ENCODE peak calls at places on chromosomes 16 and 17, in nine cellular contexts. G is activated T-cell treated with anti-CD3 and anti-CD28 coated beads for 24 hours; E is stimulated activated CD4-positive, alpha-beta T cell treated with anti-CD3 and anti-CD28 coated beads, TNF-alpha, amount 100 ng/mL, for 1 hour; Z is HFFc6; L is left cardiac atrium; I is activated CD8-positive, alpha-beta T cell treated with anti-CD3 and anti-CD28 coated beads, Interleukin-2, amount 10 ng/mL, durations not matched to agents 7 days and 5 days; O is T-cell; J is thoracic aorta; R is HCEC 1CT. M is an unnamed sample.

GRCh38 chr17:18248300-18248731 is 10.2 kb downstream of the FLII start:
- DNase-seq in G (peak; percentile 55), E (peak; percentile 34), Z (peak; percentile 69), L (peak; percentile 71), I (peak; percentile 77), O (peak; percentile 59), J (no peak), R (peak; percentile 49), M (peak; percentile 90)

GRCh38 chr17:38604479-38605229 is 1.1 kb downstream of the SRCIN1 start:
- DNase-seq in G (no peak), E (no peak), Z (no peak), L (no peak), I (no peak), O (peak; percentile 24), J (no peak), R (no peak), M (no peak)

GRCh38 chr16:59260892-59261291 is 526.8 kb upstream of the GOT2 start:
- DNase-seq in G (no peak), E (no peak), Z (no peak), L (no peak), I (no peak), O (no peak), J (no peak), R (no peak), M (no peak)

GRCh38 chr17:19333736-19334290 is 28.7 kb downstream of the B9D1 start:
- DNase-seq in G (no peak), E (no peak), Z (no peak), L (no peak), I (no peak), O (no peak), J (no peak), R (no peak), M (no peak)

GRCh38 chr16:55552621-55553020 is 13.9 kb upstream of the CAPNS2 start:
- DNase-seq in G (no peak), E (no peak), Z (peak; percentile 84), L (no peak), I (no peak), O (no peak), J (no peak), R (peak; percentile 75), M (no peak)

GRCh38 chr17:8287651-8288335 is 677 bp upstream of the RANGRF start:
- DNase-seq in G (no peak), E (no peak), Z (no peak), L (no peak), I (no peak), O (no peak), J (no peak), R (no peak), M (no peak)

GRCh38 chr17:75755205-75755901 is 9.6 kb downstream of the GALK1 start:
- DNase-seq in G (no peak), E (no peak), Z (no peak), L (no peak), I (no peak), O (no peak), J (no peak), R (no peak), M (no peak)

GRCh38 chr16:57984443-57985203 is 13.7 kb upstream of the CNGB1 start:
- DNase-seq in G (peak; percentile 86), E (peak; percentile 84), Z (no peak), L (peak; percentile 92), I (peak; percentile 92), O (peak; percentile 90), J (no peak), R (peak; percentile 7), M (peak; percentile 79)

GRCh38 chr17:8192070-8192815 is 2.3 kb upstream of the BORCS6 start:
- DNase-seq in G (no peak), E (no peak), Z (peak; percentile 57), L (peak; percentile 84), I (peak; percentile 82), O (peak; percentile 38), J (peak; percentile 82), R (peak; percentile 79), M (peak; percentile 73)

GRCh38 chr16:8571061-8571596 is 19.2 kb downstream of the TMEM114 start:
- DNase-seq in G (no peak), E (no peak), Z (peak; percentile 65), L (no peak), I (no peak), O (no peak), J (no peak), R (peak; percentile 14), M (peak; percentile 51)

GRCh38 chr16:78175287-78175686 is 75.8 kb downstream of the WWOX start:
- DNase-seq in G (no peak), E (no peak), Z (no peak), L (no peak), I (no peak), O (no peak), J (no peak), R (no peak), M (no peak)

GRCh38 chr16:75078886-75079285 is 37.7 kb downstream of the LDHD start:
- DNase-seq in G (no peak), E (no peak), Z (no peak), L (no peak), I (no peak), O (no peak), J (no peak), R (no peak), M (no peak)

GRCh38 chr16:47916266-47916665 is 239.5 kb downstream of the ABCC12 start:
- DNase-seq in G (no peak), E (no peak), Z (no peak), L (no peak), I (no peak), O (no peak), J (no peak), R (no peak), M (no peak)